ENCODE peak calls at places on chromosome 11, in six cellular contexts. P is cardiac muscle cell; D is hippocampal formation; V is stimulated activated CD4-positive, alpha-beta T cell treated with anti-CD3 and anti-CD28 coated beads, Interleukin-1b, Interleukin-23, amount 100 ng/mL, for 1 hour; U is activated CD8-positive, alpha-beta T cell treated with anti-CD3 and anti-CD28 coated beads for 36 hours; X is lower lobe of right lung. M is an unnamed sample.

GRCh38 chr11:110598725-110599124 is 113.5 kb downstream of the ARHGAP20 start:
- DNase-seq in P (no peak), D (no peak), V (no peak), U (no peak), X (no peak), M (no peak)

GRCh38 chr11:63532799-63533475 is 3.7 kb upstream of the PLAAT4 start:
- DNase-seq in P (no peak), D (no peak), V (no peak), U (no peak), X (no peak), M (no peak)

GRCh38 chr11:926341-926916 is 759 bp downstream of the AP2A2 start:
- DNase-seq in P (peak), D (no peak), V (no peak), U (no peak), X (no peak), M (no peak)

GRCh38 chr11:36540998-36541397 is 26.8 kb upstream of the RAG1 start:
- DNase-seq in P (peak), D (no peak), V (no peak), U (peak), X (no peak), M (no peak)

GRCh38 chr11:111941963-111942362 is 4.8 kb downstream of the DIXDC1 start:
- DNase-seq in P (no peak), D (no peak), V (no peak), U (no peak), X (no peak), M (no peak)

GRCh38 chr11:32210601-32211000 is 119.7 kb downstream of the RCN1 start:
- DNase-seq in P (no peak), D (no peak), V (no peak), U (no peak), X (no peak), M (no peak)

GRCh38 chr11:116108161-116108560 is 603.9 kb upstream of the CADM1 start:
- DNase-seq in P (no peak), D (no peak), V (no peak), U (no peak), X (no peak), M (no peak)

GRCh38 chr11:124075841-124076571 is 34.9 kb upstream of the OR10G7 start:
- DNase-seq in P (no peak), D (peak), V (no peak), U (peak), X (peak), M (no peak)

GRCh38 chr11:82718307-82718706 is 15.4 kb downstream of the FAM181B start:
- DNase-seq in P (peak), D (peak), V (no peak), U (peak), X (no peak), M (no peak)

GRCh38 chr11:690738-691633 is 4.0 kb downstream of the DEAF1 start:
- DNase-seq in P (no peak), D (no peak), V (no peak), U (peak), X (no peak), M (no peak)

GRCh38 chr11:128584253-128584652 is 3.1 kb downstream of the ETS1 start:
- DNase-seq in P (no peak), D (no peak), V (no peak), U (no peak), X (no peak), M (no peak)

GRCh38 chr11:26780686-26781085 is 58.8 kb upstream of the SLC5A12 start:
- DNase-seq in P (no peak), D (no peak), V (no peak), U (no peak), X (no peak), M (no peak)

GRCh38 chr11:66106786-66107599 is 36.9 kb downstream of the PACS1 start:
- DNase-seq in P (no peak), D (no peak), V (no peak), U (peak), X (no peak), M (no peak)

GRCh38 chr11:131875611-131876010 is 505.2 kb downstream of the NTM start:
- DNase-seq in P (no peak), D (no peak), V (no peak), U (no peak), X (no peak), M (no peak)

GRCh38 chr11:35629511-35629910 is 11.3 kb downstream of the FJX1 start:
- DNase-seq in P (no peak), D (no peak), V (no peak), U (no peak), X (no peak), M (no peak)

GRCh38 chr11:72813740-72814138 is 472 bp upstream of the ATG16L2 start:
- DNase-seq in P (peak), D (no peak), V (no peak), U (peak), X (peak), M (peak)

GRCh38 chr11:108498046-108498815 is at the start of gene POGLUT3:
- DNase-seq in P (peak), D (peak), V (no peak), U (peak), X (peak), M (no peak)

GRCh38 chr11:79493555-79494171 is 52.8 kb upstream of the TENM4 start:
- DNase-seq in P (peak), D (peak), V (no peak), U (peak), X (peak), M (peak)

GRCh38 chr11:67563354-67564114 is 20.1 kb upstream of the GSTP1 start:
- DNase-seq in P (no peak), D (no peak), V (no peak), U (no peak), X (no peak), M (no peak)

GRCh38 chr11:69950621-69951020 is 127.5 kb upstream of the ANO1 start:
- DNase-seq in P (no peak), D (no peak), V (no peak), U (no peak), X (no peak), M (no peak)

GRCh38 chr11:128900468-128900867 is 9.3 kb downstream of the KCNJ5 start:
- DNase-seq in P (no peak), D (no peak), V (no peak), U (no peak), X (peak), M (no peak)

GRCh38 chr11:113304916-113305315 is 9.5 kb upstream of the TTC12 start:
- DNase-seq in P (no peak), D (no peak), V (no peak), U (no peak), X (no peak), M (no peak)

M was measured in NK-92 treated with Interleukin-12 subunit alpha and Interleukin-12 subunit beta, amount 100 ng/mL, for 24 hours.